ENCODE peak calls at places on chromosomes 4 and X, in four cellular contexts. L is HCT116, Z is K562, B is SK-N-SH. H is an unnamed sample.

GRCh38 chr4:120096508-120097297 is 30.1 kb upstream of the MAD2L1 start:
- DNase-seq in L (no peak), Z (no peak), B (no peak), H (no peak)

GRCh38 chrX:112746812-112747630 is 67.3 kb upstream of the LHFPL1 start:
- DNase-seq in L (no peak), Z (no peak), B (no peak), H (no peak)

GRCh38 chr4:123616970-123617392 is 220.4 kb downstream of the SPRY1 start:
- DNase-seq in L (no peak), Z (no peak), B (peak; percentile 34), H (no peak)

GRCh38 chrX:53000447-53001208 is 42.3 kb upstream of the FAM156A start:
- DNase-seq in L (no peak), Z (no peak), B (no peak), H (no peak)

GRCh38 chr4:8840006-8840793 is 31.4 kb downstream of the HMX1 start:
- DNase-seq in L (no peak), Z (no peak), B (peak; percentile 23), H (no peak)

GRCh38 chr4:81466841-81467671 is 4.7 kb downstream of the RASGEF1B start:
- DNase-seq in L (peak; percentile 45), Z (peak; percentile 51), B (peak; percentile 36), H (peak; percentile 56)

GRCh38 chr4:172997851-172998250 is 170.8 kb upstream of the GALNT7 start:
- DNase-seq in L (no peak), Z (no peak), B (no peak), H (no peak)

GRCh38 chrX:7711167-7711566 is 131.8 kb upstream of the VCX start:
- DNase-seq in L (no peak), Z (no peak), B (no peak), H (no peak)

GRCh38 chr4:7068883-7069282 is 1.0 kb upstream of the GRPEL1 start:
- DNase-seq in L (no peak), Z (peak; percentile 42), B (peak; percentile 54), H (no peak)

GRCh38 chr4:7067147-7067522 is 729 bp downstream of the GRPEL1 start:
- DNase-seq in L (no peak), Z (no peak), B (no peak), H (peak; percentile 40)

GRCh38 chr4:7067523-7068278 is at the start of gene GRPEL1:
- DNase-seq in L (peak; percentile 98), Z (peak; percentile 71), B (peak; percentile 99), H (peak; percentile 99)

GRCh38 chr4:7066493-7066892 is 1.4 kb downstream of the GRPEL1 start:
- DNase-seq in L (no peak), Z (no peak), B (no peak), H (no peak)

GRCh38 chr4:7068279-7068842 is 497 bp upstream of the GRPEL1 start:
- DNase-seq in L (no peak), Z (peak; percentile 98), B (no peak), H (no peak)
- H3K9ac ChIP-seq in L (peak overlapping the region; percentile 81), Z (peak overlapping the region; percentile 96), B (peak overlapping the region; percentile 68), H (peak overlapping the region; percentile 69)

GRCh38 chrX:151970661-151971060 is 3.8 kb downstream of the GABRE start:
- DNase-seq in L (no peak), Z (no peak), B (no peak), H (peak; percentile 90)
- TF ChIP-seq ELF1 in L (no peak), Z (no peak), B (no peak), H (no peak)

GRCh38 chr4:150123073-150123472 is 44.8 kb downstream of the DCLK2 start:
- DNase-seq in L (no peak), Z (no peak), B (no peak), H (no peak)

GRCh38 chr4:150126201-150126879 is 48.1 kb downstream of the DCLK2 start:
- DNase-seq in L (no peak), Z (no peak), B (no peak), H (no peak)

GRCh38 chr4:150123982-150124670 is 45.9 kb downstream of the DCLK2 start:
- DNase-seq in L (no peak), Z (no peak), B (no peak), H (no peak)

GRCh38 chr4:150127757-150128156 is 49.5 kb downstream of the DCLK2 start:
- DNase-seq in L (no peak), Z (no peak), B (no peak), H (no peak)

GRCh38 chr4:150126880-150127236 is 48.6 kb downstream of the DCLK2 start:
- DNase-seq in L (no peak), Z (no peak), B (no peak), H (no peak)
- H3K9ac ChIP-seq in L (no peak overlapping the region), Z (no peak overlapping the region), B (peak overlapping the region; percentile 46), H (no peak overlapping the region)

DNA sequence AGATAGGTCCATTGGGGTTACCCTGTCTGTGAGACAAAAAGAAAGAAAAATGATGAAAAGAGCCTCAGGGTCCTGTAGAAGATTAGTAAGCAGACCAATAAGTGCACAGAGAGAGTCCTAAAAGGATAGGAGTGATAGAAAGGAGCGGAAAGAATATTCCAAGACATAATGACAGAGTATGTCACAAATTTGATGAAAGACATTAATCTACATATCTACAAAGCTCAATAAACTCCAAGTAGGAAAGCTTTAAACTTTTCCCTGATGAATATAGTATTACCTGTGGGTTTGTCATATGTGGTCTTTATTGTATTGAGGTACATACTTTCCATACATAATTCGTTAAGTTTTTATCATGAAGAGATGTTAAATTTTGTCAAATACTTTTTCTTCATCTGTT is 73.7 kb downstream of the MTMR8 start:
- DNase-seq in L (no peak), Z (no peak), B (no peak), H (no peak)
- TF ChIP-seq ELF1 in L (no peak), Z (no peak), B (no peak), H (no peak)

GRCh38 chr4:80125252-80126177 is 52.5 kb upstream of the ANTXR2 start:
- DNase-seq in L (peak; percentile 18), Z (peak; percentile 28), B (no peak), H (no peak)
- H3K9ac ChIP-seq in L (no peak overlapping the region), Z (peak overlapping the region; percentile 9), B (no peak overlapping the region), H (no peak overlapping the region)

DNA sequence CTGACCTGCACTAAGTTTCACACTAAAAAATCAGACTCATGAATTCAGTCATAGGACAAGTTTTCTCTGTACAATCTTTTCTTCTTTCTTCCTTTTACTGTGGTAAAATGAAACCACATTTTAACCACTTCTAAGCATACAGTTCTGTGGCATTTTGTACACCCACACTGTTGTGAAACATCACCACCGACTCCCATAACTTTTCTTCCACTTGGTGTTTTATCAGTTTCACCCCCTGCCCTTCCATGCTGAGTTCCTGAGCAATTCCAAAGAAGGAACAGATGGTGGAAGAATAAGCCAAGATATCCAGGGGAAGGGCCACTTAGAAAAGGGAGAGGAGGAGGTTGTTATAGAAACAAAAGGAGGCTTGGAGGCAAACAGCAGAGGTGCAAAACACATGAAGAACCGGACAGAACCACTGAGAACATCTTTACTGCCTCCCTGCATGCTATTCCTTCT is 22.6 kb downstream of the SLC25A4 start:
- DNase-seq in L (no peak), Z (no peak), B (no peak), H (no peak)
- TF ChIP-seq ELF1 in L (no peak), Z (no peak), B (no peak), H (no peak)

DNA sequence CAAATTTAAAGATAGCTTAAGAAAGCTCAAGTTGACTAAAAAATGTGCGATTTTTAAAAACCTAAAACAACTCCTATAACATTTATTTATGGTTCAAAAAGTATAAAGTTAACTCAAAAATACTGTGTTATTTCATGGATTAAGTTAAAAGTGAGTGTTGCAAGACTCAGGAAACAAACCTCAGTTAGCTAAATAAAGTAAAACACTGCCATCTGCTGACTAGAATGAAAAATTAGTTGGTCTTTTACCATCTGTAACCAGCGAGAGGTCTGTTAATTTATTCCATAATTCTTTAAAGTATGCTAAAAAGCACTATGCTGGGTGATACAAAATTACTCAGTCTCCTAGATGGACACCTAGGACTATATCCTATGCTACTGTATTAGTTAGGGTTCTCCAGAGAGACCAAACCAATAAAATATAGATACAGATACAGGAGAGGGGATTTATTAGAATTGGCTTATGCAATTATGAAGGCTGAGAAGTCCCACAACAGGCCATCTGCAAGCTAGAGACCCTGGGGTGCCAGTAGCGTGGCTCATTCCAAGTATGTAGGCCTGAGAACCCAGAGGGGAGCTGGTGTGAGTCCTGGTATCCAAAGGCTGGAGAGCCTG is 4.9 kb upstream of the WDFY3 start:
- DNase-seq in L (peak; percentile 26), Z (peak; percentile 11), B (peak; percentile 30), H (peak; percentile 53)
- H3K9ac ChIP-seq in L (no peak overlapping the region), Z (no peak overlapping the region), B (no peak overlapping the region), H (no peak overlapping the region)

H was measured in HepG2.